ENCODE peak calls at places on chromosomes 2 and 18, in seven cellular contexts. O, D, N, B, L, C and W are unnamed samples.
A peak's percentile ranks its signal among the peaks of the same experiment; 100 is the strongest.

GRCh38 chr18:34771958-34772357 is 61.9 kb downstream of the DTNA start:
- DNase-seq in O (no peak), D (no peak), N (no peak), B (no peak), L (peak; percentile 38), C (no peak), W (no peak)

GRCh38 chr18:8625693-8626092 is 16.5 kb downstream of the RAB12 start:
- DNase-seq in O (no peak), D (no peak), N (peak; percentile 79), B (no peak), L (no peak), C (no peak), W (no peak)

GRCh38 chr2:1427086-1427485 is 13.8 kb downstream of the TPO start:
- DNase-seq in O (no peak), D (no peak), N (no peak), B (no peak), L (no peak), C (no peak), W (no peak)

GRCh38 chr2:69933254-69933828 is 18.4 kb downstream of the MXD1 start:
- DNase-seq in O (no peak), D (no peak), N (no peak), B (no peak), L (no peak), C (no peak), W (no peak)

GRCh38 chr2:205352120-205352519 is 330.2 kb upstream of the NRP2 start:
- DNase-seq in O (no peak), D (no peak), N (no peak), B (no peak), L (no peak), C (no peak), W (no peak)

GRCh38 chr18:67932261-67932660 is 415.7 kb upstream of the DSEL start:
- DNase-seq in O (no peak), D (no peak), N (no peak), B (no peak), L (no peak), C (no peak), W (no peak)

GRCh38 chr2:140085674-140086073 is 1305.5 kb upstream of the NXPH2 start:
- DNase-seq in O (no peak), D (no peak), N (no peak), B (no peak), L (no peak), C (no peak), W (no peak)

GRCh38 chr18:10661333-10661732 is 135.5 kb downstream of the NAPG start:
- DNase-seq in O (no peak), D (no peak), N (no peak), B (no peak), L (peak; percentile 62), C (no peak), W (no peak)

GRCh38 chr2:207692206-207693065 is 19.0 kb upstream of the CCNYL1 start:
- DNase-seq in O (peak; percentile 16), D (peak; percentile 27), N (no peak), B (peak; percentile 61), L (peak; percentile 35), C (no peak), W (peak; percentile 46)

GRCh38 chr2:161161074-161161577 is 898 bp downstream of the TANK start:
- DNase-seq in O (no peak), D (peak; percentile 20), N (no peak), B (peak; percentile 63), L (no peak), C (no peak), W (no peak)

GRCh38 chr2:158459161-158460003 is 2.6 kb downstream of the PKP4 start:
- DNase-seq in O (no peak), D (no peak), N (no peak), B (no peak), L (no peak), C (no peak), W (no peak)

GRCh38 chr2:151900261-151900660 is 72.0 kb upstream of the ARL5A start:
- DNase-seq in O (no peak), D (no peak), N (no peak), B (no peak), L (no peak), C (no peak), W (no peak)

GRCh38 chr2:10592652-10593051 is 97.1 kb downstream of the NOL10 start:
- DNase-seq in O (no peak), D (no peak), N (no peak), B (no peak), L (no peak), C (no peak), W (no peak)

GRCh38 chr2:167331636-167332232 is 443.5 kb downstream of the XIRP2 start:
- DNase-seq in O (no peak), D (no peak), N (no peak), B (no peak), L (no peak), C (no peak), W (no peak)

GRCh38 chr2:136305517-136306192 is 187.7 kb upstream of the CXCR4 start:
- DNase-seq in O (no peak), D (no peak), N (no peak), B (no peak), L (no peak), C (no peak), W (peak; percentile 73)

GRCh38 chr2:217203086-217203485 is 343.2 kb upstream of the TNP1 start:
- DNase-seq in O (no peak), D (no peak), N (no peak), B (no peak), L (no peak), C (no peak), W (no peak)

GRCh38 chr2:174052639-174052976 is 87.4 kb upstream of the SP3 start:
- DNase-seq in O (no peak), D (no peak), N (no peak), B (no peak), L (no peak), C (no peak), W (no peak)

GRCh38 chr2:198383392-198383791 is 579.0 kb downstream of the PLCL1 start:
- DNase-seq in O (no peak), D (no peak), N (no peak), B (no peak), L (no peak), C (no peak), W (no peak)

GRCh38 chr2:100962366-100963025 is 39.6 kb upstream of the RPL31 start:
- DNase-seq in O (no peak), D (no peak), N (no peak), B (no peak), L (no peak), C (no peak), W (no peak)